ENCODE peak calls at places on chromosomes 11 and 22, in seven cellular contexts. One of them, this sample, is unnamed.

GRCh38 chr11:2887526-2888195 is 2.1 kb upstream of the CDKN1C start:
- DNase-seq in neuronal stem cell: no peak
- DNase-seq in IMR-90: no peak
- DNase-seq in H9: no peak
- DNase-seq in mesendoderm: no peak
- DNase-seq in mesenchymal stem cell: peak; percentile 29
- DNase-seq in trophoblast cell: no peak
- DNase-seq in this sample: no peak

GRCh38 chr11:70819022-70819421 is 420.7 kb downstream of the CTTN start:
- DNase-seq in neuronal stem cell: no peak
- DNase-seq in IMR-90: no peak
- DNase-seq in H9: no peak
- DNase-seq in mesendoderm: no peak
- DNase-seq in mesenchymal stem cell: no peak
- DNase-seq in trophoblast cell: no peak
- DNase-seq in this sample: no peak

GRCh38 chr11:123217897-123218296 is 22.8 kb upstream of the CLMP start:
- DNase-seq in neuronal stem cell: no peak
- DNase-seq in IMR-90: no peak
- DNase-seq in H9: no peak
- DNase-seq in mesendoderm: peak; percentile 96
- DNase-seq in mesenchymal stem cell: no peak
- DNase-seq in trophoblast cell: no peak
- DNase-seq in this sample: no peak

GRCh38 chr11:120037111-120037510 is 100.8 kb downstream of the TRIM29 start:
- DNase-seq in neuronal stem cell: no peak
- DNase-seq in IMR-90: no peak
- DNase-seq in H9: no peak
- DNase-seq in mesendoderm: no peak
- DNase-seq in mesenchymal stem cell: no peak
- DNase-seq in trophoblast cell: no peak
- DNase-seq in this sample: no peak

GRCh38 chr11:109984634-109985289 is 108.4 kb upstream of the ZC3H12C start:
- DNase-seq in neuronal stem cell: no peak
- DNase-seq in IMR-90: no peak
- DNase-seq in H9: no peak
- DNase-seq in mesendoderm: no peak
- DNase-seq in mesenchymal stem cell: no peak
- DNase-seq in trophoblast cell: no peak
- DNase-seq in this sample: no peak

GRCh38 chr11:128865490-128865889 is 1.6 kb downstream of the KCNJ1 start:
- DNase-seq in neuronal stem cell: no peak
- DNase-seq in IMR-90: peak; percentile 13
- DNase-seq in H9: no peak
- DNase-seq in mesendoderm: no peak
- DNase-seq in mesenchymal stem cell: no peak
- DNase-seq in trophoblast cell: no peak
- DNase-seq in this sample: no peak

GRCh38 chr11:70034740-70035365 is 43.3 kb upstream of the ANO1 start:
- DNase-seq in neuronal stem cell: no peak
- DNase-seq in IMR-90: no peak
- DNase-seq in H9: peak; percentile 20
- DNase-seq in mesendoderm: no peak
- DNase-seq in mesenchymal stem cell: no peak
- DNase-seq in trophoblast cell: no peak
- DNase-seq in this sample: no peak

GRCh38 chr11:17986711-17987220 is 26.1 kb downstream of the SERGEF start:
- DNase-seq in neuronal stem cell: no peak
- DNase-seq in IMR-90: no peak
- DNase-seq in H9: no peak
- DNase-seq in mesendoderm: no peak
- DNase-seq in mesenchymal stem cell: no peak
- DNase-seq in trophoblast cell: no peak
- DNase-seq in this sample: no peak

GRCh38 chr22:27689664-27690063 is 111.9 kb downstream of the MN1 start:
- DNase-seq in neuronal stem cell: no peak
- DNase-seq in IMR-90: no peak
- DNase-seq in H9: no peak
- DNase-seq in mesendoderm: no peak
- DNase-seq in mesenchymal stem cell: no peak
- DNase-seq in trophoblast cell: no peak
- DNase-seq in this sample: no peak

GRCh38 chr22:27690596-27690995 is 111.0 kb downstream of the MN1 start:
- DNase-seq in neuronal stem cell: no peak
- DNase-seq in IMR-90: no peak
- DNase-seq in H9: no peak
- DNase-seq in mesendoderm: peak; percentile 44
- DNase-seq in mesenchymal stem cell: no peak
- DNase-seq in trophoblast cell: no peak
- DNase-seq in this sample: no peak

GRCh38 chr22:27685971-27686370 is 115.6 kb downstream of the MN1 start:
- DNase-seq in neuronal stem cell: no peak
- DNase-seq in IMR-90: no peak
- DNase-seq in H9: no peak
- DNase-seq in mesendoderm: no peak
- DNase-seq in mesenchymal stem cell: no peak
- DNase-seq in trophoblast cell: no peak
- DNase-seq in this sample: no peak

GRCh38 chr22:27686534-27686933 is 115.0 kb downstream of the MN1 start:
- DNase-seq in neuronal stem cell: no peak
- DNase-seq in IMR-90: peak; percentile 85
- DNase-seq in H9: no peak
- DNase-seq in mesendoderm: no peak
- DNase-seq in mesenchymal stem cell: peak; percentile 97
- DNase-seq in trophoblast cell: no peak
- DNase-seq in this sample: no peak

DNA sequence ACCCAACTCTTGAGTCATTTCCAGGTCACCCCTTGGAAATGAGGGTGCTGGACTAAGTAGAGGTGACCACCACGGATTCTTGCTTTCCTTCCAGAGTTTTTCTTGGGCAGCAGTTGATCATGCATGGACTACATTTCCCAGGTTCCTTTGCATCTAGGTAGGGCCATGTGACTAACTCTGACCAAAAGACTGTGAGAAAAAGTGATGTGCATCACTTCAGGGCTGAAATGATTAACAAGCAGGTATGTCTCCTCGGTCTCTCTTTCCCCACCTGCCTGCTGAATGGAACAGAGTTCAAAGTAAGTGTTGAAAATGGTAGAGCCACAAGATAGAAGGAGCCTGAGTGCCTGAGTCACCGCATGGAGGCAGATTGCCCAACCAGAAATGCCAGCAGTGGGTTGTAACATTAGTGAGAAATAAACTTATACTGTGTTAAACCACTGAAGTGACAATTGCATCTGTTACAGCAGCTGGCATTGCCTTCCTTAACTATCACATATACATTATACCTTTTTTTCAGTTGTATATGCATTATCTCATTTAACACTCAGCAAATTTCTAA is 113.5 kb downstream of the MN1 start:
- DNase-seq in neuronal stem cell: no peak
- DNase-seq in IMR-90: no peak
- DNase-seq in H9: no peak
- DNase-seq in mesendoderm: peak; percentile 66
- DNase-seq in mesenchymal stem cell: peak; percentile 37
- DNase-seq in trophoblast cell: no peak
- DNase-seq in this sample: no peak
- H3K4ac ChIP-seq in neuronal stem cell: no peak overlapping the region
- H3K4ac ChIP-seq in IMR-90: no peak overlapping the region
- H3K4ac ChIP-seq in H9: no peak overlapping the region
- H3K4ac ChIP-seq in mesendoderm: no peak overlapping the region
- H3K4ac ChIP-seq in mesenchymal stem cell: no peak overlapping the region
- H3K4ac ChIP-seq in trophoblast cell: no peak overlapping the region
- H3K4ac ChIP-seq in this sample: no peak overlapping the region

GRCh38 chr11:90148900-90149299 is 14.4 kb downstream of the NAALAD2 start:
- DNase-seq in neuronal stem cell: no peak
- DNase-seq in IMR-90: no peak
- DNase-seq in H9: no peak
- DNase-seq in mesendoderm: no peak
- DNase-seq in mesenchymal stem cell: no peak
- DNase-seq in trophoblast cell: no peak
- DNase-seq in this sample: no peak
- H3K4ac ChIP-seq in neuronal stem cell: no peak overlapping the region
- H3K4ac ChIP-seq in IMR-90: no peak overlapping the region
- H3K4ac ChIP-seq in H9: no peak overlapping the region
- H3K4ac ChIP-seq in mesendoderm: no peak overlapping the region
- H3K4ac ChIP-seq in mesenchymal stem cell: no peak overlapping the region
- H3K4ac ChIP-seq in trophoblast cell: no peak overlapping the region
- H3K4ac ChIP-seq in this sample: no peak overlapping the region

DNA sequence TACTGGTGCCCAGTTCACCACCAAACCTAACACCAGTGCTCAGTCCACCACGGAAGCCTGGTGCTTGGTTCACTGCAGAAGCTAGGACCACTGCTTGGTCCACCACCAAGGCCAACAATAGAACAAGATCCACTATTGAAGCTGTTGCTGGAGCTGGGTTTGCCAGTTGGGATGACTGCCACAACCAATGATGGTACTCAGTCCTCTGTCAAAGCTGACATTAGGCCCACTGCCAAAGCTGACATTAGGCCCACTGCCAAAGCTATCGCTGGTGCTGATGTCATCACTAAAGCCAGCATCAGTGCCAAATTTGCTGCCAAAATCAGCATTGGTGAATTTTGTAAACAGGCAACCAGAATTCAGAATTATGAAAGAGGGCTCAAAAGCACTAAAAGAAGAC is 1850.2 kb upstream of the RAG2 start:
- DNase-seq in neuronal stem cell: no peak
- DNase-seq in IMR-90: no peak
- DNase-seq in H9: no peak
- DNase-seq in mesendoderm: no peak
- DNase-seq in mesenchymal stem cell: no peak
- DNase-seq in trophoblast cell: no peak
- DNase-seq in this sample: no peak
- H3K4ac ChIP-seq in neuronal stem cell: no peak overlapping the region
- H3K4ac ChIP-seq in IMR-90: no peak overlapping the region
- H3K4ac ChIP-seq in H9: no peak overlapping the region
- H3K4ac ChIP-seq in mesendoderm: no peak overlapping the region
- H3K4ac ChIP-seq in mesenchymal stem cell: no peak overlapping the region
- H3K4ac ChIP-seq in trophoblast cell: no peak overlapping the region
- H3K4ac ChIP-seq in this sample: no peak overlapping the region

GRCh38 chr11:115699733-115700132 is 195.5 kb upstream of the CADM1 start:
- DNase-seq in neuronal stem cell: no peak
- DNase-seq in IMR-90: peak; percentile 80
- DNase-seq in H9: no peak
- DNase-seq in mesendoderm: no peak
- DNase-seq in mesenchymal stem cell: no peak
- DNase-seq in trophoblast cell: no peak
- DNase-seq in this sample: no peak
- H3K4ac ChIP-seq in neuronal stem cell: no peak overlapping the region
- H3K4ac ChIP-seq in IMR-90: no peak overlapping the region
- H3K4ac ChIP-seq in H9: no peak overlapping the region
- H3K4ac ChIP-seq in mesendoderm: no peak overlapping the region
- H3K4ac ChIP-seq in mesenchymal stem cell: no peak overlapping the region
- H3K4ac ChIP-seq in trophoblast cell: no peak overlapping the region
- H3K4ac ChIP-seq in this sample: no peak overlapping the region

GRCh38 chr11:76614471-76615183 is 55.9 kb downstream of the LRRC32 start:
- DNase-seq in neuronal stem cell: no peak
- DNase-seq in IMR-90: no peak
- DNase-seq in H9: no peak
- DNase-seq in mesendoderm: peak; percentile 33
- DNase-seq in mesenchymal stem cell: no peak
- DNase-seq in trophoblast cell: no peak
- DNase-seq in this sample: no peak
- H3K4ac ChIP-seq in neuronal stem cell: no peak overlapping the region
- H3K4ac ChIP-seq in IMR-90: no peak overlapping the region
- H3K4ac ChIP-seq in H9: no peak overlapping the region
- H3K4ac ChIP-seq in mesendoderm: no peak overlapping the region
- H3K4ac ChIP-seq in mesenchymal stem cell: no peak overlapping the region
- H3K4ac ChIP-seq in trophoblast cell: no peak overlapping the region
- H3K4ac ChIP-seq in this sample: no peak overlapping the region